ENCODE peak calls at places on chromosomes 2 and 18, in five cellular contexts. K is HCT116, L is K562, T is GM12878, O is HepG2. F is an unnamed sample.

GRCh38 chr2:46297546-46298271 is 502 bp downstream of the EPAS1 start:
- DNase-seq in K (no peak), L (peak; percentile 87), T (no peak), O (peak; percentile 59), F (peak; percentile 78)

GRCh38 chr2:147045113-147045512 is 799.7 kb upstream of the ACVR2A start:
- DNase-seq in K (peak; percentile 26), L (peak; percentile 8), T (peak; percentile 15), O (peak; percentile 45), F (peak; percentile 83)

GRCh38 chr2:50723549-50723948 is 308.4 kb downstream of the NRXN1 start:
- DNase-seq in K (no peak), L (no peak), T (no peak), O (no peak), F (no peak)

GRCh38 chr2:28662044-28662443 is 89.6 kb upstream of the PPP1CB start:
- DNase-seq in K (no peak), L (no peak), T (no peak), O (no peak), F (no peak)

GRCh38 chr2:216563646-216564045 is 65.0 kb downstream of the RPL37A start:
- DNase-seq in K (no peak), L (no peak), T (no peak), O (no peak), F (no peak)

GRCh38 chr2:222264791-222265320 is 33.9 kb downstream of the PAX3 start:
- DNase-seq in K (no peak), L (no peak), T (no peak), O (no peak), F (no peak)

GRCh38 chr2:236402016-236402784 is 138.0 kb upstream of the ASB18 start:
- DNase-seq in K (no peak), L (no peak), T (peak; percentile 21), O (no peak), F (no peak)

GRCh38 chr2:10338242-10339188 is 35.8 kb downstream of the HPCAL1 start:
- DNase-seq in K (no peak), L (no peak), T (no peak), O (no peak), F (no peak)

GRCh38 chr2:158205215-158205614 is 103.5 kb downstream of the UPP2 start:
- DNase-seq in K (no peak), L (no peak), T (no peak), O (no peak), F (no peak)

GRCh38 chr2:99084256-99084655 is 57.3 kb upstream of the C2orf15 start:
- DNase-seq in K (no peak), L (no peak), T (no peak), O (no peak), F (peak; percentile 45)

GRCh38 chr18:7577706-7578105 is 10.6 kb downstream of the PTPRM start:
- DNase-seq in K (no peak), L (no peak), T (no peak), O (peak; percentile 66), F (peak; percentile 88)

GRCh38 chr2:163658556-163658955 is 77.3 kb downstream of the FIGN start:
- DNase-seq in K (no peak), L (no peak), T (no peak), O (no peak), F (peak; percentile 25)

GRCh38 chr2:32678825-32679224 is 51.0 kb downstream of the TTC27 start:
- DNase-seq in K (peak; percentile 2), L (no peak), T (no peak), O (no peak), F (no peak)

GRCh38 chr18:22417496-22418188 is at the start of gene CTAGE1:
- DNase-seq in K (no peak), L (no peak), T (no peak), O (no peak), F (peak; percentile 90)

GRCh38 chr2:120616261-120616660 is 119.4 kb upstream of the GLI2 start:
- DNase-seq in K (no peak), L (no peak), T (no peak), O (no peak), F (no peak)

GRCh38 chr2:54773838-54774237 is 50.4 kb downstream of the EML6 start:
- DNase-seq in K (peak; percentile 44), L (peak; percentile 13), T (no peak), O (no peak), F (peak; percentile 71)

GRCh38 chr2:101337877-101338276 is 29.4 kb upstream of the RNF149 start:
- DNase-seq in K (no peak), L (no peak), T (no peak), O (no peak), F (no peak)

GRCh38 chr2:67872481-67872880 is 190.3 kb downstream of the C1D start:
- DNase-seq in K (no peak), L (no peak), T (no peak), O (no peak), F (no peak)

GRCh38 chr2:235908826-235909225 is 259.4 kb downstream of the GBX2 start:
- DNase-seq in K (no peak), L (no peak), T (peak; percentile 43), O (no peak), F (no peak)

GRCh38 chr2:159706385-159706980 is 5.8 kb upstream of the MARCHF7 start:
- DNase-seq in K (no peak), L (no peak), T (no peak), O (no peak), F (no peak)

GRCh38 chr2:8600456-8600855 is 81.4 kb upstream of the ID2 start:
- DNase-seq in K (no peak), L (no peak), T (no peak), O (no peak), F (no peak)

GRCh38 chr18:9741821-9742541 is 33.9 kb downstream of the RAB31 start:
- DNase-seq in K (no peak), L (no peak), T (no peak), O (peak; percentile 29), F (peak; percentile 74)

GRCh38 chr18:2906522-2907458 is 60.0 kb downstream of the EMILIN2 start:
- DNase-seq in K (no peak), L (peak; percentile 85), T (no peak), O (peak; percentile 12), F (peak; percentile 62)
- TF ChIP-seq EZH2 in K (no peak), L (no peak), T (no peak), O (no peak), F (no peak)

GRCh38 chr2:12333293-12333692 is 383.4 kb upstream of the TRIB2 start:
- DNase-seq in K (no peak), L (no peak), T (no peak), O (no peak), F (no peak)
- H3K79me2 ChIP-seq in K (no peaks in the 10 kb centered on the region), L (no peaks in the 10 kb centered on the region), T (no peaks in the 10 kb centered on the region), O (no peaks in the 10 kb centered on the region), F (no peaks in the 10 kb centered on the region)

DNA sequence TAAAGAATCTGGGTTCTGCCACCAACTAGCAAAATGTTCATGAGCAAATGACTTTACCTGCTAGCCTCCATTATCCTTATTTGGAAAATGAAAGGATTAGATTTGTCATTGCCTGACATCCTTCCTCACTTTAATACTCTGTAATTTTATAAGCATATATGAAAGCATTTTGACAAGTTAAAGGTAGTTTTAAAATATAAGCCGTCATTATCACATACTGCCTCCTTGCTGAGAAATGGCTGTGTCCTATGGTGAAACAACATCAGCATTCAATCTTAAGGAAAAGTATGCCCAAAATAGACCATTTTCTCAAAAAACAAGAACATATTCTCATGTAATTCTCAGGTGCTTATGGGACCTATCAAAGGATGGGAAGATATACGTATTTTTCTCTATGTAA is 461.2 kb downstream of the SUCLG1 start:
- DNase-seq in K (no peak), L (no peak), T (no peak), O (no peak), F (no peak)
- TF ChIP-seq REST in K (no peak), L (no peak), T (no peak), O (no peak), F (no peak)

GRCh38 chr2:161239416-161240109 is 68.7 kb upstream of the PSMD14 start:
- DNase-seq in K (no peak), L (no peak), T (no peak), O (no peak), F (peak; percentile 62)
- TF ChIP-seq EZH2 in K (no peak), L (no peak), T (no peak), O (no peak), F (peak; percentile 76)